ENCODE peak calls at places on chromosomes 12 and 14, in seven cellular contexts. H is astrocyte of the spinal cord, B is fibroblast of lung, X is cardiac fibroblast, F is PC-3, O is prostate gland, N is HFF-Myc. C is an unnamed sample.

GRCh38 chr14:32370720-32371119 is 41.6 kb downstream of the AKAP6 start:
- DNase-seq in X (peak; percentile 85), O (no peak), N (peak; percentile 45), F (peak; percentile 89), H (peak; percentile 80), B (peak; percentile 86), C (peak; percentile 67)

GRCh38 chr12:119328111-119328510 is 6.4 kb upstream of the CCDC60 start:
- DNase-seq in B (no peak), H (no peak), N (no peak), X (no peak), O (no peak), F (peak; percentile 12), C (no peak)

GRCh38 chr12:21940972-21941521 is at the start of gene ABCC9:
- DNase-seq in O (peak; percentile 30), X (peak; percentile 58), N (no peak), F (no peak), H (no peak), B (peak; percentile 38), C (peak; percentile 20)

GRCh38 chr12:93453633-93454032 is 11.9 kb upstream of the UBE2N start:
- DNase-seq in O (no peak), N (no peak), X (peak; percentile 79), F (no peak), H (peak; percentile 38), B (peak; percentile 78), C (peak; percentile 28)

GRCh38 chr14:65237956-65238355 is 135.6 kb upstream of the MAX start:
- DNase-seq in H (no peak), B (peak; percentile 35), N (no peak), X (no peak), F (no peak), O (no peak), C (peak; percentile 47)

GRCh38 chr14:103522649-103523582 is at the start of gene CKB:
- DNase-seq in N (no peak), X (peak; percentile 44), H (no peak), O (peak; percentile 75), F (peak; percentile 65), B (peak; percentile 47), C (peak; percentile 50)

GRCh38 chr12:95694148-95694547 is 96.4 kb downstream of the NTN4 start:
- DNase-seq in N (no peak), B (peak; percentile 8), F (no peak), H (no peak), X (peak; percentile 50), O (no peak), C (no peak)

GRCh38 chr12:5789469-5789968 is 155.5 kb downstream of the ANO2 start:
- DNase-seq in O (no peak), B (peak; percentile 49), F (peak; percentile 38), N (peak; percentile 46), X (no peak), H (no peak), C (no peak)

GRCh38 chr12:47964102-47964723 is 817 bp downstream of the TMEM106C start:
- DNase-seq in F (peak; percentile 34), N (no peak), H (no peak), B (no peak), X (no peak), O (peak; percentile 34), C (no peak)

GRCh38 chr14:68365228-68365627 is 427.6 kb downstream of the ZFP36L1 start:
- DNase-seq in N (no peak), O (no peak), H (peak; percentile 75), X (peak; percentile 73), F (peak; percentile 84), B (peak; percentile 89), C (peak; percentile 51)

GRCh38 chr12:133233993-133234564 is 1.6 kb downstream of the ANHX start:
- DNase-seq in X (no peak), N (no peak), O (no peak), H (no peak), B (no peak), F (no peak), C (no peak)

GRCh38 chr12:133234971-133235370 is 706 bp downstream of the ANHX start:
- DNase-seq in B (no peak), N (no peak), O (no peak), H (no peak), F (no peak), X (no peak), C (no peak)

GRCh38 chr12:133236144-133236543 is 467 bp upstream of the ANHX start:
- DNase-seq in X (no peak), N (no peak), O (no peak), F (no peak), B (no peak), H (no peak), C (no peak)

GRCh38 chr12:133236556-133236955 is 879 bp upstream of the ANHX start:
- DNase-seq in B (no peak), O (no peak), X (no peak), N (no peak), H (no peak), F (no peak), C (no peak)

GRCh38 chr12:133235401-133236112 is at the start of gene ANHX:
- DNase-seq in X (no peak), O (no peak), H (no peak), N (no peak), B (no peak), F (no peak), C (no peak)
- TF ChIP-seq CTCF in X (no peak), O (no peak), H (no peak), N (no peak), B (no peak), F (no peak), C (no peak)

DNA sequence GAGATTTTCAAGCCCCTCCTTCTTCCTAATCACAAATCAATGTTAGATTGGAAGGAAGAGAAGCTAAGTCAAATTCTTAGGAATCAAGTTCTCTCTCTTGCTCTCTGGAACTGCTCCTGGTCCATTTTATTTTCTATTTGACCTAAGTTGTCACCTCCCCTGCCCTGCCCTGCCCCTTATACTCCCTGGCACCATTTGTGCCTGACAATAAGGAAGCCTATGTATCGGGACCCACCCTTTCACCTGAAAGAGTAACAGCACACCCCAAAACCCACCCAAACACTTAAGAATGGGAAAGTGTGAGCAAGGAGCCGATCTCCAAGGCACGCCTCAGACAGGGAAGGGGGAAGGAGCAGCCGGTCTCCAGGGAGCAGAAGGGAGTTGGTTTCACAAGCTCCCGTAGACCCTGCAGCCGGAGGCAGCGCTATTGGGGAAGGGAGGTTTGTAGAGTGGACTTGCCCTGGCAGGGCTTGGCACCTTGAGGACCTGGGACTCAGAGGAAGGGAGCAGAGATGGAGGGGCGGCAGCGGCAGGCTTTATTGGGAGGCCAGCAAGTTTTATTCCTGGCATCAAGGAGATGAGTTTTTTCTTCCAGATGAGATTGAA is 1.6 kb downstream of the LRRC74A start:
- DNase-seq in F (no peak), H (no peak), B (no peak), X (peak; percentile 37), N (no peak), O (no peak), C (peak; percentile 41)
- H3K4me3 ChIP-seq in F (no peak overlapping the region), H (no peak overlapping the region), B (peak overlapping the region; percentile 17), X (peak overlapping the region; percentile 20), N (no peak overlapping the region), O (no peak overlapping the region), C (peak overlapping the region; percentile 27)

GRCh38 chr12:42237052-42237852 is 796 bp downstream of the YAF2 start:
- DNase-seq in O (peak; percentile 70), B (peak; percentile 83), X (peak; percentile 79), H (peak; percentile 73), N (peak; percentile 36), F (peak; percentile 68), C (peak; percentile 79)
- TF ChIP-seq CTCF in O (no peak), B (peak; percentile 42), X (peak; percentile 33), H (peak; percentile 43), N (peak; percentile 25), F (peak; percentile 47), C (peak; percentile 25)

GRCh38 chr12:65822732-65823480 is 1.4 kb upstream of the HMGA2 start:
- DNase-seq in N (peak; percentile 82), H (peak; percentile 90), X (peak; percentile 81), F (peak; percentile 82), O (no peak), B (peak; percentile 79), C (peak; percentile 78)
- H3K4me3 ChIP-seq in N (peak overlapping the region; percentile 96), H (peak overlapping the region; percentile 89), X (peak overlapping the region; percentile 84), F (peak overlapping the region; percentile 92), O (no peak overlapping the region), B (peak overlapping the region; percentile 86), C (peak overlapping the region; percentile 82)

GRCh38 chr14:92969470-92970232 is 46.7 kb downstream of the CHGA start:
- DNase-seq in H (no peak), N (no peak), O (no peak), B (no peak), X (no peak), F (no peak), C (no peak)
- TF ChIP-seq CTCF in H (no peak), N (no peak), O (no peak), B (no peak), X (no peak), F (no peak), C (no peak)

DNA sequence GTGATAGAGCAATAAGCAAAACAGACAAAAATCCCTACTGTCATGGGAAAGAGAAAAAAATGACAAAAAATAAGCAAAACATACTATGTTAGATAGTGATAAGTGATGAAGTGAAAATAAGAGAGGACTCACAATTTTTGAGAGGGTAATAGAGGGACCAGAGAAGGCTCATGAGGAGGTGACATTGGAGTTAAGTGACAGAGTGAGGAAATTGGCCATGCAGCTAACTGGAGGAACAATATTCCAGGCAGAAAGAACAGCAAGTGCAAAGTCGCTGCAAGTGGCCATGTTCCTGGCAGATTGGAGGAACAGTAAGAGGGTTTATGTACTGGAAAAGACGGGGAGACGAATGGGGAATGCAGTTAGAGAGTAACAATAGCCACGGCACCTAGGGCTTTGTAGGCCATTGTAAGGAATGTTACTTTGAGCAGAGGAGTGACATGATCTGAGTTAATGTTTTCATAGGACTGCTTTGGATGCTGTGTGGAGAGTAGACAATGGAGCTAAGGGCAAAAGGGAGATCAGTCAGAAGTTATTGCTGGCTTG is 1.4 kb upstream of the SAV1 start:
- DNase-seq in H (no peak), O (no peak), N (no peak), B (no peak), F (no peak), X (no peak), C (no peak)
- H3K4me3 ChIP-seq in H (no peak overlapping the region), O (no peak overlapping the region), N (no peak overlapping the region), B (no peak overlapping the region), F (no peak overlapping the region), X (no peak overlapping the region), C (no peak overlapping the region)

GRCh38 chr12:26918321-26919215 is 19.2 kb downstream of the INTS13 start:
- DNase-seq in O (no peak), H (no peak), X (peak; percentile 16), N (no peak), F (no peak), B (peak; percentile 36), C (no peak)
- TF ChIP-seq CTCF in O (no peak), H (no peak), X (no peak), N (no peak), F (peak; percentile 27), B (peak; percentile 20), C (peak; percentile 27)

GRCh38 chr12:51188359-51189051 is 15.6 kb upstream of the TFCP2 start:
- DNase-seq in N (no peak), X (no peak), B (no peak), O (no peak), H (no peak), F (no peak), C (no peak)
- H3K4me3 ChIP-seq in N (no peak overlapping the region), X (no peak overlapping the region), B (no peak overlapping the region), O (no peak overlapping the region), H (no peak overlapping the region), F (no peak overlapping the region), C (no peak overlapping the region)

C was measured in fibroblast of pulmonary artery.